ENCODE peak calls at places on chromosome 22, in five cellular contexts. One of them, this sample, is unnamed.

GRCh38 chr22:48650323-48651035 is 1177.2 kb downstream of the BRD1 start:
- DNase-seq in trophoblast cell: no peak
- DNase-seq in RPMI8226: peak
- DNase-seq in Right ventricle myocardium superior: peak
- DNase-seq in heart left ventricle: no peak
- DNase-seq in this sample: no peak

GRCh38 chr22:25057013-25057881 is 104.7 kb downstream of the KIAA1671 start:
- DNase-seq in trophoblast cell: peak
- DNase-seq in RPMI8226: peak
- DNase-seq in Right ventricle myocardium superior: peak
- DNase-seq in heart left ventricle: peak
- DNase-seq in this sample: peak

GRCh38 chr22:49838771-49839717 is 11.4 kb upstream of the BRD1 start:
- DNase-seq in trophoblast cell: peak
- DNase-seq in RPMI8226: no peak
- DNase-seq in Right ventricle myocardium superior: peak
- DNase-seq in heart left ventricle: peak
- DNase-seq in this sample: no peak

GRCh38 chr22:44243761-44244160 is 63.0 kb downstream of the PARVG start:
- DNase-seq in trophoblast cell: no peak
- DNase-seq in RPMI8226: no peak
- DNase-seq in Right ventricle myocardium superior: no peak
- DNase-seq in heart left ventricle: no peak
- DNase-seq in this sample: no peak

GRCh38 chr22:36569999-36570398 is 41.0 kb upstream of the EIF3D start:
- DNase-seq in trophoblast cell: peak
- DNase-seq in RPMI8226: peak
- DNase-seq in Right ventricle myocardium superior: no peak
- DNase-seq in heart left ventricle: no peak
- DNase-seq in this sample: no peak

GRCh38 chr22:34293324-34293723 is 373.0 kb upstream of the LARGE1 start:
- DNase-seq in trophoblast cell: no peak
- DNase-seq in RPMI8226: no peak
- DNase-seq in Right ventricle myocardium superior: no peak
- DNase-seq in heart left ventricle: no peak
- DNase-seq in this sample: no peak

GRCh38 chr22:29380032-29380781 is 8.2 kb downstream of the AP1B1 start:
- DNase-seq in trophoblast cell: peak
- DNase-seq in RPMI8226: no peak
- DNase-seq in Right ventricle myocardium superior: no peak
- DNase-seq in heart left ventricle: no peak
- DNase-seq in this sample: no peak

GRCh38 chr22:31496735-31497146 is 405 bp downstream of the SFI1 start:
- DNase-seq in trophoblast cell: peak
- DNase-seq in RPMI8226: peak
- DNase-seq in Right ventricle myocardium superior: peak
- DNase-seq in heart left ventricle: peak
- DNase-seq in this sample: peak

GRCh38 chr22:30290679-30291333 is 1.5 kb upstream of the CASTOR1 start:
- DNase-seq in trophoblast cell: peak
- DNase-seq in RPMI8226: peak
- DNase-seq in Right ventricle myocardium superior: peak
- DNase-seq in heart left ventricle: peak
- DNase-seq in this sample: peak

GRCh38 chr22:45207981-45208664 is 32.6 kb downstream of the KIAA0930 start:
- DNase-seq in trophoblast cell: peak
- DNase-seq in RPMI8226: no peak
- DNase-seq in Right ventricle myocardium superior: peak
- DNase-seq in heart left ventricle: peak
- DNase-seq in this sample: no peak

GRCh38 chr22:50734986-50735738 is 2.8 kb upstream of the ACR start:
- DNase-seq in trophoblast cell: no peak
- DNase-seq in RPMI8226: peak
- DNase-seq in Right ventricle myocardium superior: peak
- DNase-seq in heart left ventricle: peak
- DNase-seq in this sample: peak

GRCh38 chr22:18012528-18012927 is 11.8 kb downstream of the MICAL3 start:
- DNase-seq in trophoblast cell: peak
- DNase-seq in RPMI8226: no peak
- DNase-seq in Right ventricle myocardium superior: no peak
- DNase-seq in heart left ventricle: no peak
- DNase-seq in this sample: no peak

GRCh38 chr22:36404436-36404835 is 16.7 kb upstream of the MYH9 start:
- DNase-seq in trophoblast cell: no peak
- DNase-seq in RPMI8226: no peak
- DNase-seq in Right ventricle myocardium superior: no peak
- DNase-seq in heart left ventricle: no peak
- DNase-seq in this sample: no peak

GRCh38 chr22:46473896-46474557 is 63.4 kb downstream of the CELSR1 start:
- DNase-seq in trophoblast cell: no peak
- DNase-seq in RPMI8226: no peak
- DNase-seq in Right ventricle myocardium superior: no peak
- DNase-seq in heart left ventricle: no peak
- DNase-seq in this sample: no peak

GRCh38 chr22:19807161-19807913 is 46.8 kb downstream of the TBX1 start:
- DNase-seq in trophoblast cell: no peak
- DNase-seq in RPMI8226: no peak
- DNase-seq in Right ventricle myocardium superior: no peak
- DNase-seq in heart left ventricle: peak
- DNase-seq in this sample: peak

GRCh38 chr22:37330200-37331033 is 48.1 kb downstream of the CYTH4 start:
- DNase-seq in trophoblast cell: no peak
- DNase-seq in RPMI8226: peak
- DNase-seq in Right ventricle myocardium superior: no peak
- DNase-seq in heart left ventricle: no peak
- DNase-seq in this sample: no peak